ENCODE peak calls at places on chromosomes 1 and 21, in ten cellular contexts. P, B, R, F, G, Z, K, S, Q and H are unnamed samples.

GRCh38 chr21:43302769-43303168 is 124.2 kb downstream of the SIK1 start:
- DNase-seq in Q (no peak), K (no peak), B (no peak), R (no peak), Z (no peak), F (no peak), G (no peak), P (no peak), S (no peak), H (no peak)

GRCh38 chr1:109634771-109635750 is 15.4 kb downstream of the AMPD2 start:
- DNase-seq in Q (no peak), S (peak; percentile 41), F (no peak), R (no peak), B (no peak), G (no peak), Z (no peak), K (no peak), P (no peak), H (no peak)

GRCh38 chr21:34906401-34906800 is 142.7 kb downstream of the RUNX1 start:
- DNase-seq in Z (no peak), G (no peak), Q (no peak), F (no peak), S (no peak), K (no peak), P (no peak), R (no peak), B (no peak), H (no peak)

GRCh38 chr1:200464784-200465400 is 55.1 kb upstream of the ZNF281 start:
- DNase-seq in P (no peak), Q (no peak), F (no peak), Z (no peak), G (no peak), B (no peak), K (no peak), S (no peak), R (no peak), H (no peak)

GRCh38 chr1:162587347-162587746 is 25.8 kb downstream of the UAP1 start:
- DNase-seq in P (no peak), Z (no peak), F (no peak), R (no peak), B (no peak), S (no peak), G (no peak), Q (no peak), K (no peak), H (no peak)

GRCh38 chr1:185112343-185112742 is 44.4 kb downstream of the TRMT1L start:
- DNase-seq in Q (no peak), P (peak; percentile 6), B (no peak), K (no peak), F (no peak), G (no peak), R (no peak), S (no peak), Z (no peak), H (no peak)

GRCh38 chr1:98661544-98662353 is at the start of gene SNX7:
- DNase-seq in F (peak; percentile 13), B (peak; percentile 80), S (no peak), R (peak; percentile 84), Q (peak; percentile 83), K (peak; percentile 75), Z (no peak), P (peak; percentile 88), G (peak; percentile 11), H (peak; percentile 41)

GRCh38 chr1:172746091-172746949 is 87.4 kb downstream of the FASLG start:
- DNase-seq in F (no peak), R (no peak), K (no peak), Z (peak; percentile 70), P (peak; percentile 93), B (no peak), G (peak; percentile 25), S (peak; percentile 65), Q (peak; percentile 98), H (no peak)

GRCh38 chr1:171644805-171645483 is 7.5 kb downstream of the MYOC start:
- DNase-seq in P (peak; percentile 93), Q (peak; percentile 85), K (peak; percentile 34), Z (peak; percentile 49), G (peak; percentile 32), R (peak; percentile 94), S (peak; percentile 82), B (peak; percentile 79), F (peak; percentile 66), H (peak; percentile 81)

GRCh38 chr1:32801096-32801713 is 16.0 kb downstream of the YARS1 start:
- DNase-seq in Z (no peak), S (peak; percentile 48), Q (peak; percentile 80), K (no peak), G (no peak), F (peak; percentile 14), P (no peak), B (no peak), R (no peak), H (no peak)

GRCh38 chr1:67347688-67348472 is 40.2 kb downstream of the IL12RB2 start:
- DNase-seq in Q (peak; percentile 64), Z (no peak), F (no peak), S (no peak), G (no peak), P (peak; percentile 72), B (peak; percentile 35), K (no peak), R (peak; percentile 57), H (peak; percentile 35)

GRCh38 chr21:39406065-39406464 is 39.5 kb downstream of the LCA5L start:
- DNase-seq in S (no peak), K (no peak), F (no peak), R (no peak), B (no peak), Q (no peak), Z (no peak), P (no peak), G (no peak), H (no peak)

GRCh38 chr1:89149229-89149628 is 23.3 kb upstream of the GBP2 start:
- DNase-seq in Q (peak; percentile 21), B (no peak), F (no peak), G (no peak), Z (no peak), P (peak; percentile 54), S (no peak), K (no peak), R (peak; percentile 31), H (no peak)

GRCh38 chr1:11707621-11708276 is 16.2 kb downstream of the DRAXIN start:
- DNase-seq in R (peak; percentile 76), G (no peak), Q (no peak), P (no peak), Z (no peak), K (no peak), B (no peak), S (no peak), F (no peak), H (no peak)

GRCh38 chr1:98046031-98046641 is 125.3 kb upstream of the DPYD start:
- DNase-seq in G (no peak), F (no peak), S (peak; percentile 38), R (peak; percentile 46), K (no peak), Q (peak; percentile 71), P (peak; percentile 69), Z (no peak), B (no peak), H (peak; percentile 26)

GRCh38 chr1:163655565-163655964 is 333.8 kb downstream of the NUF2 start:
- DNase-seq in P (no peak), Z (no peak), G (no peak), F (no peak), K (no peak), R (no peak), Q (no peak), B (no peak), S (no peak), H (no peak)

GRCh38 chr1:47771766-47772165 is 225.4 kb downstream of the TRABD2B start:
- DNase-seq in S (no peak), Z (no peak), K (no peak), B (no peak), G (no peak), P (no peak), Q (no peak), F (no peak), R (no peak), H (no peak)

GRCh38 chr1:57165546-57165945 is 199.7 kb upstream of the C8B start:
- DNase-seq in B (no peak), G (no peak), P (no peak), Q (no peak), S (no peak), F (no peak), Z (no peak), R (no peak), K (no peak), H (no peak)

GRCh38 chr1:226679853-226680516 is 59.1 kb downstream of the ITPKB start:
- DNase-seq in F (peak; percentile 81), Z (no peak), R (peak; percentile 39), G (peak; percentile 44), S (peak; percentile 82), P (peak; percentile 82), Q (peak; percentile 95), B (peak; percentile 46), K (peak; percentile 68), H (peak; percentile 82)